ENCODE peak calls at places on chromosomes 12 and 14, in four cellular contexts. L, S, Z and J are unnamed samples.

GRCh38 chr12:125331342-125332052 is 266.3 kb downstream of the AACS start:
- DNase-seq in S (no peak), Z (no peak), L (no peak), J (no peak)

GRCh38 chr12:40226652-40227051 is 1.9 kb downstream of the LRRK2 start:
- DNase-seq in L (no peak), S (no peak), Z (peak), J (peak)

GRCh38 chr12:94109154-94109553 is 39.2 kb upstream of the PLXNC1 start:
- DNase-seq in Z (no peak), L (no peak), S (peak), J (no peak)

GRCh38 chr14:80523518-80524117 is 312.3 kb upstream of the DIO2 start:
- DNase-seq in S (no peak), L (no peak), Z (no peak), J (no peak)

GRCh38 chr14:55701638-55702037 is 121.6 kb downstream of the KTN1 start:
- DNase-seq in L (no peak), S (peak), Z (no peak), J (no peak)

GRCh38 chr14:56805992-56806737 is 4.1 kb downstream of the OTX2 start:
- DNase-seq in L (no peak), S (no peak), Z (no peak), J (no peak)

GRCh38 chr14:101008631-101009336 is 105.3 kb upstream of the RTL1 start:
- DNase-seq in S (no peak), L (no peak), Z (no peak), J (peak)

GRCh38 chr14:50823051-50823762 is 7.8 kb downstream of the NIN start:
- DNase-seq in Z (no peak), L (no peak), S (peak), J (no peak)

GRCh38 chr14:61392297-61392696 is 70.9 kb downstream of the PRKCH start:
- DNase-seq in S (no peak), Z (no peak), L (no peak), J (no peak)

GRCh38 chr12:121288158-121288848 is 8.2 kb downstream of the CAMKK2 start:
- DNase-seq in Z (no peak), S (no peak), L (no peak), J (no peak)

GRCh38 chr14:87628129-87628528 is 364.9 kb downstream of the GALC start:
- DNase-seq in L (no peak), Z (no peak), S (no peak), J (no peak)

GRCh38 chr12:117472983-117473382 is 111.6 kb upstream of the NOS1 start:
- DNase-seq in L (peak), Z (no peak), S (no peak), J (no peak)

GRCh38 chr14:22819191-22819988 is 4.2 kb upstream of the SLC7A7 start:
- DNase-seq in L (peak), Z (no peak), S (peak), J (peak)

GRCh38 chr12:109893250-109893995 is 6.7 kb upstream of the TCHP start:
- DNase-seq in L (no peak), Z (no peak), S (peak), J (no peak)

GRCh38 chr12:43964966-43965365 is 129.1 kb downstream of the TMEM117 start:
- DNase-seq in S (no peak), L (no peak), Z (no peak), J (no peak)

GRCh38 chr12:130526813-130527212 is 189.1 kb downstream of the PIWIL1 start:
- DNase-seq in Z (no peak), L (peak), S (no peak), J (no peak)

GRCh38 chr12:10968765-10969456 is 17.8 kb downstream of the TAS2R50 start:
- DNase-seq in L (no peak), S (no peak), Z (peak), J (peak)

GRCh38 chr14:61335876-61336275 is 14.5 kb downstream of the PRKCH start:
- DNase-seq in L (no peak), S (no peak), Z (no peak), J (no peak)

GRCh38 chr12:62862259-62862881 is 72.6 kb downstream of the PPM1H start:
- DNase-seq in S (no peak), L (no peak), Z (no peak), J (no peak)

GRCh38 chr14:91858536-91859275 is 8.6 kb downstream of the TC2N start:
- DNase-seq in L (no peak), S (peak), Z (no peak), J (peak)

GRCh38 chr14:99644723-99645544 is at the start of gene HHIPL1:
- DNase-seq in L (peak), Z (peak), S (no peak), J (no peak)

GRCh38 chr14:75120546-75121291 is 6.1 kb downstream of the NEK9 start:
- DNase-seq in Z (no peak), S (no peak), L (no peak), J (no peak)

GRCh38 chr12:51323317-51323960 is 535 bp downstream of the BIN2 start:
- DNase-seq in S (peak), L (no peak), Z (no peak), J (no peak)

GRCh38 chr12:19962192-19962591 is 406.1 kb upstream of the PDE3A start:
- DNase-seq in Z (no peak), L (no peak), S (no peak), J (no peak)

GRCh38 chr12:12334710-12335040 is 15.4 kb downstream of the MANSC1 start:
- DNase-seq in S (no peak), L (no peak), Z (no peak), J (no peak)

GRCh38 chr14:76760331-76761197 is 704 bp upstream of the VASH1 start:
- DNase-seq in Z (no peak), L (peak), S (no peak), J (no peak)

GRCh38 chr12:112887542-112887941 is 19.2 kb upstream of the OAS1 start:
- DNase-seq in S (no peak), L (no peak), Z (no peak), J (no peak)

GRCh38 chr12:60494249-60494648 is 898.4 kb downstream of the SLC16A7 start:
- DNase-seq in S (peak), L (no peak), Z (no peak), J (peak)

GRCh38 chr12:4270670-4271432 is 2.7 kb upstream of the CCND2 start:
- DNase-seq in L (peak), S (peak), Z (no peak), J (no peak)

GRCh38 chr14:81517798-81518398 is 15.8 kb downstream of the SEL1L start:
- DNase-seq in L (no peak), S (no peak), Z (no peak), J (no peak)

GRCh38 chr12:42326466-42327226 is 679 bp downstream of the PPHLN1 start:
- DNase-seq in L (no peak), Z (no peak), S (peak), J (no peak)

GRCh38 chr14:100706200-100706599 is 20.5 kb upstream of the DLK1 start:
- DNase-seq in L (no peak), S (no peak), Z (no peak), J (no peak)

GRCh38 chr14:104224516-104225281 is 86.3 kb downstream of the KIF26A start:
- DNase-seq in S (peak), L (peak), Z (peak), J (no peak)
- TF ChIP-seq CTCF in S (peak), L (peak), Z (no peak), J (no peak)

DNA sequence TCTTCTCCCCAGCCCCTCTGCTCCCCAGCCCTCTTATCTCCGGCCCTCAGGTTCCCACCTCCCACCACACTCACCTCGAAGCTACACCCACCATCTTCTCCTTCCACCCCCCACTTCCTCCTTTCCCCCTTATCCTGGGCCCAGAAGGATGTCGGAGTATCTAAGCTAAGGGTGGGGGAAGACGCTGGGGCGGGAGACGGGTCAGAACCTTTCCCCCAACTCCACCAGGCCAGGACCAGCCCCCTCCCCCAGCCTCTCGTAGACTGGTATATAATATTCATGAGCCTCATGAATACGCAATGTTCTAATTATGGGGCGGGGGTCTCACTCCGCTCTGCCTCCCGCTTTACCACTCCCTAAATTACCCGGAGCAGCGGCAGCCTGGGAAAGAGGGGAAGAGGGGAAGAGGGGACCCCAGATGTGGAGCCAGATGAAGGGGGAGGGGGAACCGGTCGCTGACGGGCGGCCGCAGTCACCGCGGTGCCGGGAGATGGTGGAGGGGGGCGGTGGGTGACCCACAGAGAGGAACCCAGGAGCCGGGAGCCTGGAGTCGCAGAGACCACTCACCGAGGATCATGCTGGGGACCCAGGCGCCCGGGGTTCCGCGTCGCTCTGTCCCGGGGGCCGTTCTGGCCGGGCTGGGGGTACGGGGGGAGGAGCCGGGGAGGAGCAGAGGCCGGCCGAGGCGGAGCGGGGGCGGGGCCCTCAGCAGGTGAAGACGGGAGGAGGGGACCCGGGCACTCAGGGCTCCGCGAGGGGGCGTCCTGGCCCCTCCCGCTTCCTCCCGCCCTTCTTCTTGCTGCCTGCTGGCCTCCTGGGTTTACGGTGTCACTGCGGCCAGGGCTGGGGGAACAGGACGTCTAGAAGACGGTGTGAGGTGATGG is 6.4 kb upstream of the ZNF385A start:
- DNase-seq in S (peak), Z (peak), L (peak), J (no peak)
- TF ChIP-seq CTCF in S (peak), Z (no peak), L (no peak), J (no peak)

GRCh38 chr14:104293851-104294627 is 155.7 kb downstream of the KIF26A start:
- DNase-seq in S (no peak), Z (peak), L (peak), J (no peak)
- TF ChIP-seq CTCF in S (peak), Z (no peak), L (no peak), J (no peak)

GRCh38 chr14:65352964-65353530 is 59.5 kb upstream of the FUT8 start:
- DNase-seq in L (no peak), S (peak), Z (no peak), J (no peak)
- TF ChIP-seq CTCF in L (no peak), S (no peak), Z (no peak), J (no peak)

GRCh38 chr14:38053684-38054083 is 154.0 kb upstream of the SSTR1 start:
- DNase-seq in L (no peak), S (no peak), Z (no peak), J (no peak)

GRCh38 chr14:38056270-38056669 is 151.4 kb upstream of the SSTR1 start:
- DNase-seq in Z (no peak), L (peak), S (no peak), J (no peak)
- TF ChIP-seq CTCF in Z (no peak), L (no peak), S (no peak), J (no peak)

GRCh38 chr12:76685246-76685678 is 78.7 kb upstream of the ZDHHC17 start:
- DNase-seq in Z (no peak), L (peak), S (no peak), J (no peak)

GRCh38 chr12:76694369-76694768 is 69.5 kb upstream of the ZDHHC17 start:
- DNase-seq in S (no peak), Z (no peak), L (no peak), J (no peak)

GRCh38 chr12:76688001-76688400 is 75.9 kb upstream of the ZDHHC17 start:
- DNase-seq in S (no peak), Z (no peak), L (no peak), J (no peak)

GRCh38 chr12:76690916-76691700 is 72.8 kb upstream of the ZDHHC17 start:
- DNase-seq in S (no peak), Z (no peak), L (no peak), J (no peak)

GRCh38 chr12:76688627-76689026 is 75.3 kb upstream of the ZDHHC17 start:
- DNase-seq in S (peak), L (no peak), Z (no peak), J (no peak)
- TF ChIP-seq CTCF in S (no peak), L (no peak), Z (no peak), J (peak)

DNA sequence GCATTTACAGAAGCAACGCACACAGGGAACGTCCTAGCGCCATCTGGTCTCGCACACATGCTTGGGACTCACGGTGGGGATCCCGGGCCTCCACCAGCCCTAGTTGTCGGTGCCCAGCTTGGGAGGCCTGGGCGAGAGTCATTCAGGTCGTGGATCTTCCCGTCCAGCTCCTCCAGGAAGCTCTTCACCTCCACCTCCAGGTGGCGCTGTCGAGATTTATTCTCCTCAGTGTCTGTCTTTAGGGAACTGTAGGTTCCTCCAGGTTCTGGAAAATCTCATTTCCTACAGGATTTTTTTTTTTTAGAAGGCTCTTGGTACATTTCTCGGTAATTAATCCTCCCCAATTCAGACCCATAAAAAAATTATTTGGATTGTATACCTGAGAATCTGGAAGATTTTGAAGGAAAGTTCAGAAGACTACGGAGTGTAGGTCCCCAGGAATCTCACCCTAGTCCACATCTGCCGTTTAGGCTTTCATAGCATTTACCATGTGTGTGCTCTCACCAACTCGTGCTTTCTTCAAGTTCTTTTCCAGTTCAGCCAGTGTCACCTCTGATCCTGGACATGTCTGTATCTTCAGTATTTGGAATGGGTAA is 910.0 kb downstream of the TMEM121 start:
- DNase-seq in L (peak), Z (no peak), S (peak), J (no peak)
- TF ChIP-seq CTCF in L (peak), Z (no peak), S (peak), J (no peak)